ENCODE peak calls at places on chromosomes 6 and 20, in seven cellular contexts. One of them, this sample, is unnamed.

GRCh38 chr20:61970357-61970756 is 95.3 kb downstream of the TAF4 start:
- DNase-seq in transverse colon: no peak
- DNase-seq in PC-3: no peak
- DNase-seq in AG04450: no peak
- DNase-seq in mesendoderm: no peak
- DNase-seq in cardiac muscle cell: no peak
- DNase-seq in neuronal stem cell: no peak
- DNase-seq in this sample: no peak

GRCh38 chr6:78525961-78526360 is 341.4 kb upstream of the IRAK1BP1 start:
- DNase-seq in transverse colon: no peak
- DNase-seq in PC-3: no peak
- DNase-seq in AG04450: no peak
- DNase-seq in mesendoderm: no peak
- DNase-seq in cardiac muscle cell: no peak
- DNase-seq in neuronal stem cell: no peak
- DNase-seq in this sample: no peak

GRCh38 chr6:139608872-139609271 is 234.4 kb upstream of the CITED2 start:
- DNase-seq in transverse colon: no peak
- DNase-seq in PC-3: no peak
- DNase-seq in AG04450: no peak
- DNase-seq in mesendoderm: no peak
- DNase-seq in cardiac muscle cell: peak; percentile 49
- DNase-seq in neuronal stem cell: no peak
- DNase-seq in this sample: no peak

GRCh38 chr6:37083243-37084138 is 78.0 kb downstream of the FGD2 start:
- DNase-seq in transverse colon: peak; percentile 69
- DNase-seq in PC-3: no peak
- DNase-seq in AG04450: no peak
- DNase-seq in mesendoderm: peak; percentile 44
- DNase-seq in cardiac muscle cell: peak; percentile 99
- DNase-seq in neuronal stem cell: no peak
- DNase-seq in this sample: peak; percentile 77

GRCh38 chr6:110412258-110412839 is 3.0 kb downstream of the DDO start:
- DNase-seq in transverse colon: no peak
- DNase-seq in PC-3: no peak
- DNase-seq in AG04450: no peak
- DNase-seq in mesendoderm: peak; percentile 37
- DNase-seq in cardiac muscle cell: peak; percentile 54
- DNase-seq in neuronal stem cell: no peak
- DNase-seq in this sample: no peak

GRCh38 chr6:143361536-143362191 is 88.8 kb downstream of the ADAT2 start:
- DNase-seq in transverse colon: no peak
- DNase-seq in PC-3: no peak
- DNase-seq in AG04450: no peak
- DNase-seq in mesendoderm: no peak
- DNase-seq in cardiac muscle cell: peak; percentile 5
- DNase-seq in neuronal stem cell: no peak
- DNase-seq in this sample: no peak

GRCh38 chr6:139597781-139598368 is 223.4 kb upstream of the CITED2 start:
- DNase-seq in transverse colon: peak; percentile 86
- DNase-seq in PC-3: peak; percentile 39
- DNase-seq in AG04450: peak; percentile 95
- DNase-seq in mesendoderm: no peak
- DNase-seq in cardiac muscle cell: peak; percentile 99
- DNase-seq in neuronal stem cell: no peak
- DNase-seq in this sample: peak; percentile 73

GRCh38 chr20:1467355-1468116 is 887 bp upstream of the NSFL1C start:
- DNase-seq in transverse colon: peak; percentile 65
- DNase-seq in PC-3: no peak
- DNase-seq in AG04450: no peak
- DNase-seq in mesendoderm: peak; percentile 27
- DNase-seq in cardiac muscle cell: no peak
- DNase-seq in neuronal stem cell: no peak
- DNase-seq in this sample: no peak

GRCh38 chr20:59064214-59064722 is 21.7 kb upstream of the PRELID3B start:
- DNase-seq in transverse colon: no peak
- DNase-seq in PC-3: no peak
- DNase-seq in AG04450: no peak
- DNase-seq in mesendoderm: no peak
- DNase-seq in cardiac muscle cell: no peak
- DNase-seq in neuronal stem cell: no peak
- DNase-seq in this sample: peak; percentile 39

DNA sequence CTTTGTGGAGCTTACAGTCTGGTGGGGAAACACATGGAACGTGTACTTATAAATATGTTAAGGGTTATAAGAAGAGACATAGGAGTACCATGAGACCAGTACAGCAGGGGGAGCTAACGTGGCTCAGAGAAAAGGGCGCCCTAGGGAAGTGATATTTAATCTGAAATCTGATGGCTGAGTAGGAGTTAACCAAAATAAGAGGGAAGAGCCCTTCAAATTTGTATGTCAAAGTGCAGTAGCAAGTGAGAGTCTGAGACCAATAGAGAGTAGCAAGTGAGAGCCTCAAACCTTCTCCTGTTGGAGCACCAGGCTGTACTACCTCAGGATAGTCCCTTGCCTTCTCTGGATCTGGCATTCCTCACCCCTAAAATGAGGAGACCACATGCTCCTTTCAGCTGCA is 6.1 kb upstream of the PKIG start:
- DNase-seq in transverse colon: no peak
- DNase-seq in PC-3: peak; percentile 65
- DNase-seq in AG04450: no peak
- DNase-seq in mesendoderm: peak; percentile 40
- DNase-seq in cardiac muscle cell: peak; percentile 71
- DNase-seq in neuronal stem cell: no peak
- DNase-seq in this sample: peak; percentile 33
- H3K27ac ChIP-seq in transverse colon: peak overlapping the region; percentile 53
- H3K27ac ChIP-seq in PC-3: peak overlapping the region; percentile 84
- H3K27ac ChIP-seq in AG04450: peak overlapping the region; percentile 98
- H3K27ac ChIP-seq in mesendoderm: no peak overlapping the region
- H3K27ac ChIP-seq in cardiac muscle cell: no peak overlapping the region
- H3K27ac ChIP-seq in neuronal stem cell: no peak overlapping the region
- H3K27ac ChIP-seq in this sample: peak overlapping the region; percentile 70

GRCh38 chr20:64065973-64066341 is 3.0 kb downstream of the TCEA2 start:
- DNase-seq in transverse colon: peak; percentile 54
- DNase-seq in PC-3: peak; percentile 82
- DNase-seq in AG04450: no peak
- DNase-seq in mesendoderm: peak; percentile 89
- DNase-seq in cardiac muscle cell: peak; percentile 78
- DNase-seq in neuronal stem cell: no peak
- DNase-seq in this sample: no peak
- H3K27ac ChIP-seq in transverse colon: no peak overlapping the region
- H3K27ac ChIP-seq in PC-3: peak overlapping the region; percentile 58
- H3K27ac ChIP-seq in AG04450: no peak overlapping the region
- H3K27ac ChIP-seq in mesendoderm: no peak overlapping the region
- H3K27ac ChIP-seq in cardiac muscle cell: no peak overlapping the region
- H3K27ac ChIP-seq in neuronal stem cell: no peak overlapping the region
- H3K27ac ChIP-seq in this sample: no peak overlapping the region

DNA sequence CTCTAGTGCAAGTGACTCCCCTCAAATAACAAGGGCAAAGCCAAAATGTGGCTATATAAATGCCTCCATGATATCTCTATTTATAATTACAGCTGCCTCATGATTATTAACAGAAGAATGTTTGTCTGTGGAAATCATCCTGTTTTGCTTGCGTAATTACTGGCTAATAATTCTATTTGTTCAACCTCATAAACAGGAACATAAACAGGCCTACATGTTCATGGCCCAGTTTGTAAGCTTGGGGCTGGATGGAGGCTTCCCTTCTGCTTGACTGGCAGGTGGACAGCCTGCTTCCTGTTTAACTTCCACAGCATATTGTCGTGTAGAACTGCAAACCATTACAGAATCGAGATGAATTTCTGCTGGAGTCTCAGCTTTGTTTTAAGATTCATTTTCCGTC is 766.0 kb upstream of the MAP3K7 start:
- DNase-seq in transverse colon: no peak
- DNase-seq in PC-3: peak; percentile 2
- DNase-seq in AG04450: no peak
- DNase-seq in mesendoderm: no peak
- DNase-seq in cardiac muscle cell: no peak
- DNase-seq in neuronal stem cell: no peak
- DNase-seq in this sample: no peak
- H3K27ac ChIP-seq in transverse colon: no peak overlapping the region
- H3K27ac ChIP-seq in PC-3: no peak overlapping the region
- H3K27ac ChIP-seq in AG04450: no peak overlapping the region
- H3K27ac ChIP-seq in mesendoderm: no peak overlapping the region
- H3K27ac ChIP-seq in cardiac muscle cell: no peak overlapping the region
- H3K27ac ChIP-seq in neuronal stem cell: no peak overlapping the region
- H3K27ac ChIP-seq in this sample: no peak overlapping the region

GRCh38 chr20:19986419-19986818 is 30.7 kb upstream of the NAA20 start:
- DNase-seq in transverse colon: no peak
- DNase-seq in PC-3: no peak
- DNase-seq in AG04450: no peak
- DNase-seq in mesendoderm: no peak
- DNase-seq in cardiac muscle cell: peak; percentile 63
- DNase-seq in neuronal stem cell: no peak
- DNase-seq in this sample: no peak
- H3K27ac ChIP-seq in transverse colon: peak overlapping the region; percentile 61
- H3K27ac ChIP-seq in PC-3: peak overlapping the region; percentile 82
- H3K27ac ChIP-seq in AG04450: no peak overlapping the region
- H3K27ac ChIP-seq in mesendoderm: no peak overlapping the region
- H3K27ac ChIP-seq in cardiac muscle cell: no peak overlapping the region
- H3K27ac ChIP-seq in neuronal stem cell: no peak overlapping the region
- H3K27ac ChIP-seq in this sample: peak overlapping the region; percentile 76

This sample was measured in foreskin keratinocyte.